ENCODE peak calls at places on chromosomes 6 and 20, in nine cellular contexts. O, N, J, Z, M, B, V, D and I are unnamed samples. For H3K4me1, the result is how much of the 10 kb centered on the place peaks cover.

GRCh38 chr20:10286356-10286755 is 67.7 kb downstream of the SNAP25 start:
- DNase-seq in J (no peak), Z (no peak), M (no peak), D (no peak), B (no peak), V (no peak), N (no peak), O (no peak), I (no peak)

GRCh38 chr6:75334266-75335040 is 49.9 kb upstream of the TMEM30A start:
- DNase-seq in N (no peak), Z (no peak), O (no peak), V (peak), J (no peak), M (peak), B (no peak), D (no peak), I (no peak)

GRCh38 chr6:152087096-152087495 is 279.6 kb downstream of the ESR1 start:
- DNase-seq in O (no peak), B (no peak), M (no peak), N (no peak), V (no peak), J (no peak), Z (no peak), D (no peak), I (no peak)

GRCh38 chr6:147776631-147777030 is 268.1 kb downstream of the SAMD5 start:
- DNase-seq in Z (no peak), V (no peak), N (no peak), M (no peak), J (no peak), B (no peak), D (no peak), O (no peak), I (no peak)

GRCh38 chr20:23765578-23765977 is 14.8 kb upstream of the CST1 start:
- DNase-seq in O (no peak), N (no peak), M (no peak), V (no peak), J (no peak), D (no peak), Z (no peak), B (no peak), I (no peak)

GRCh38 chr6:713351-713750 is 20.4 kb upstream of the EXOC2 start:
- DNase-seq in N (no peak), O (no peak), V (no peak), M (no peak), J (no peak), B (no peak), Z (no peak), D (no peak), I (no peak)

GRCh38 chr6:90241229-90241873 is 55.3 kb downstream of the BACH2 start:
- DNase-seq in Z (no peak), D (no peak), N (no peak), B (no peak), V (no peak), J (no peak), M (no peak), O (no peak), I (no peak)

GRCh38 chr20:46520976-46521579 is 7.7 kb upstream of the ZNF334 start:
- DNase-seq in D (no peak), V (peak), B (peak), O (peak), N (no peak), M (peak), Z (peak), J (peak), I (no peak)

GRCh38 chr20:33531047-33531877 is 41.4 kb downstream of the CBFA2T2 start:
- DNase-seq in V (no peak), D (no peak), Z (no peak), M (no peak), J (no peak), O (no peak), N (no peak), B (no peak), I (no peak)

GRCh38 chr6:81487489-81487888 is 265.0 kb downstream of the TENT5A start:
- DNase-seq in V (peak), N (peak), D (peak), Z (no peak), B (no peak), J (no peak), O (no peak), M (no peak), I (no peak)

GRCh38 chr6:28977351-28978136 is 27.6 kb downstream of the ZNF311 start:
- DNase-seq in Z (no peak), B (no peak), J (no peak), V (no peak), D (no peak), O (no peak), M (no peak), N (no peak), I (no peak)

GRCh38 chr6:41691426-41692079 is 43.9 kb downstream of the TFEB start:
- DNase-seq in V (no peak), N (no peak), D (peak), J (no peak), Z (no peak), O (no peak), B (no peak), M (no peak), I (no peak)

GRCh38 chr20:17202030-17202429 is 24.8 kb upstream of the PCSK2 start:
- DNase-seq in N (no peak), J (no peak), B (no peak), D (no peak), O (no peak), Z (no peak), V (no peak), M (no peak), I (no peak)

GRCh38 chr6:16727996-16728395 is 33.3 kb downstream of the ATXN1 start:
- DNase-seq in M (no peak), D (no peak), N (no peak), J (no peak), V (no peak), Z (no peak), B (no peak), O (no peak), I (no peak)

GRCh38 chr20:51811040-51811351 is 8.7 kb upstream of the SALL4 start:
- DNase-seq in B (no peak), M (no peak), N (no peak), D (no peak), J (no peak), O (no peak), V (no peak), Z (no peak), I (no peak)

GRCh38 chr6:81373414-81373813 is 379.1 kb downstream of the TENT5A start:
- DNase-seq in Z (no peak), N (no peak), B (no peak), O (no peak), M (no peak), V (no peak), J (no peak), D (no peak), I (no peak)

GRCh38 chr6:3732345-3733141 is 19.0 kb downstream of the PXDC1 start:
- DNase-seq in D (peak), Z (no peak), N (peak), J (peak), V (peak), B (peak), M (peak), O (peak), I (peak)

GRCh38 chr6:129593233-129593564 is 116.8 kb downstream of the ARHGAP18 start:
- DNase-seq in D (no peak), O (no peak), V (no peak), J (no peak), N (no peak), M (no peak), B (no peak), Z (no peak), I (no peak)

GRCh38 chr6:29153083-29153482 is 17.6 kb upstream of the OR2J2 start:
- DNase-seq in N (no peak), O (no peak), V (no peak), B (no peak), J (no peak), M (no peak), Z (no peak), D (no peak), I (no peak)

GRCh38 chr20:2585811-2586210 is 49.4 kb downstream of the TMC2 start:
- DNase-seq in M (no peak), N (no peak), O (no peak), D (no peak), V (peak), Z (no peak), J (no peak), B (no peak), I (no peak)

DNA sequence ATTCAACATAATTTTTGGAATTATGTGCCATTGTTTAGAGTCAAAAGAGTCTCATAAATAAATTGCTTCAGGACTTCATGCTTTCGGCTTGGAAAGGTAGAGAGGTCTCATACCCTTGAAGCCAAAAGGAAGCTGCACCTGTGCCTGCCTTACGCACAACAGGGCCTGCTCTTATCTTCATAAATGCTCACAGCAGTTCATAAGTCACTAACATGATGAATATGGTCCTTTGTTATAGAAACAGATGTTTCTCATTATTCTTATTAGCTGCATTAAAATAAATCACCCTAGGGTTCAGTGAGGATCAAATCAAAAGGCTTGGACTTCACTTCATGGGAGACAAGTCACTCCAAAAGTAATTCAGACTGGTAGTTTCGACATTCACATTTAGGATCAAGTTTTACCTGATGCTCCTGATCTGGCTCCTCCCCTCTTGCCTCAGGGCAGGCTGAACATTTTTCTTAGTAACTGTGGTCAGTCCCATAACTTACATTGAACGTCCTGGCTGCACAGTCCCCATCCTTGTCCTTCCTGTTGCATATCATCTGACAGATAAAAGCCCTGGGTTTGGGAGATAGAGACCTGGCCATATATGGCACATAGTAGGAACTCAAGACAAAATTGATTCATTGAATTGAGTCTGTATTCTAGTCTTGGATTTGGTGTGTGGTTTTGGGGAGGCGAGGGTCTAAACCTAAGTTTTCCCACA is 20.7 kb upstream of the SH3BGRL2 start:
- DNase-seq in M (no peak), V (no peak), O (no peak), Z (no peak), D (no peak), J (peak), N (no peak), B (peak), I (no peak)
- H3K4me1 ChIP-seq in M (under half), V (under half), O (under half), Z (under half), D (under half), J (under half), N (under half), B (under half), I (under half)

DNA sequence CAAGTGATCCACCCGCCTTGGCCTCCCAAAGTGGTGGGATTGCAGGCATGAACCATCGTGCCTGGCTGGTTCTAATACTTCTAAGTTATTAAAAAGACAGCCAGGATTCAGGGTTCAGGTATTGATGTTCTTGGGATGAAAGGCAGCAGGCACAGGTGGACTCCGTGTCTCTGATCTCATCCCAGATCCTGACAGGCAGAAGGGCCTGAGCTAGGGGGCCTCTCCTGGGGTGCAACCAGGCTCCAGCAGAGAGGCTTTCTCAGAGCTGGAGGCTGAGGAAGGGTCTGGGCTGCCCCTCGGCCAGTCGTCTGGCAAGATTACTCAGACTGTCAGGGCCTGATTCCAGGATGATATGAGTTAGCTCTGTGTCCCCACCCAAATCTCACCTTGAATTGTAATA is 106.3 kb downstream of the SCML4 start:
- DNase-seq in O (no peak), B (no peak), V (no peak), J (no peak), D (no peak), N (no peak), Z (no peak), M (no peak), I (peak)
- H3K4me1 ChIP-seq in O (under half), B (under half), V (under half), J (under half), D (under half), N (under half), Z (under half), M (under half), I (under half)

GRCh38 chr6:38617856-38618255 is 21.9 kb downstream of the BTBD9 start:
- DNase-seq in M (no peak), N (no peak), J (no peak), Z (no peak), O (no peak), B (no peak), V (no peak), D (no peak), I (no peak)
- H3K4me1 ChIP-seq in M (under half), N (under half), J (under half), Z (under half), O (under half), B (under half), V (under half), D (under half), I (under half)

GRCh38 chr6:32183030-32183429 is 1.0 kb downstream of the AGER start:
- DNase-seq in J (no peak), N (no peak), D (peak), O (no peak), Z (no peak), V (no peak), M (no peak), B (no peak), I (no peak)
- H3K4me1 ChIP-seq in J (under half), N (under half), D (under half), O (under half), Z (under half), V (under half), M (under half), B (under half), I (under half)

GRCh38 chr20:62368629-62369507 is 1.8 kb upstream of the LAMA5 start:
- DNase-seq in O (no peak), M (peak), N (no peak), V (peak), Z (no peak), B (no peak), J (no peak), D (no peak), I (no peak)
- H3K4me1 ChIP-seq in O (under half), M (half or more), N (under half), V (under half), Z (half or more), B (under half), J (under half), D (under half), I (half or more)